ENCODE peak calls at places on chromosome 6, in five cellular contexts. P is OCI-LY7, G is GM12892, N is KG1, T is anterior cingulate cortex. V is an unnamed sample.

GRCh38 chr6:168060521-168060931 is 18.5 kb downstream of the FRMD1 start:
- DNase-seq in T (peak; percentile 43), N (no peak), P (no peak), G (no peak), V (no peak)

GRCh38 chr6:138275976-138276375 is 57.7 kb upstream of the PBOV1 start:
- DNase-seq in N (no peak), T (peak; percentile 12), P (no peak), G (no peak), V (no peak)

GRCh38 chr6:157325069-157325805 is 1.9 kb upstream of the TMEM242 start:
- DNase-seq in P (no peak), N (no peak), G (no peak), T (no peak), V (no peak)

GRCh38 chr6:6758915-6759654 is 170.6 kb downstream of the LY86 start:
- DNase-seq in P (peak; percentile 50), G (peak; percentile 41), N (peak; percentile 14), T (no peak), V (peak; percentile 49)

GRCh38 chr6:97449437-97449966 is 166.5 kb upstream of the MMS22L start:
- DNase-seq in G (no peak), N (no peak), T (no peak), P (no peak), V (no peak)

GRCh38 chr6:157089851-157090250 is 233.5 kb downstream of the TMEM242 start:
- DNase-seq in T (no peak), G (no peak), P (no peak), N (no peak), V (no peak)

GRCh38 chr6:91273729-91274128 is 686.9 kb upstream of the MAP3K7 start:
- DNase-seq in G (no peak), P (no peak), T (no peak), N (no peak), V (no peak)

GRCh38 chr6:166554316-166554715 is 32.2 kb downstream of the RAMACL start:
- DNase-seq in N (no peak), P (no peak), T (no peak), G (no peak), V (no peak)

GRCh38 chr6:117951783-117952182 is 44.7 kb downstream of the SLC35F1 start:
- DNase-seq in P (no peak), T (peak; percentile 10), N (no peak), G (no peak), V (no peak)

GRCh38 chr6:2434116-2434515 is 188.7 kb upstream of the GMDS start:
- DNase-seq in N (no peak), G (no peak), T (no peak), P (no peak), V (no peak)

GRCh38 chr6:3517350-3517749 is 60.5 kb upstream of the SLC22A23 start:
- DNase-seq in N (no peak), G (no peak), T (no peak), P (no peak), V (no peak)

GRCh38 chr6:118788702-118789101 is 105.2 kb upstream of the ASF1A start:
- DNase-seq in G (no peak), N (no peak), T (no peak), P (no peak), V (no peak)

GRCh38 chr6:66128238-66128637 is 421.2 kb upstream of the EYS start:
- DNase-seq in G (no peak), P (no peak), T (no peak), N (no peak), V (no peak)

GRCh38 chr6:43186706-43187105 is 4.7 kb downstream of the CUL9 start:
- DNase-seq in G (no peak), P (no peak), T (no peak), N (no peak), V (no peak)

GRCh38 chr6:150764638-150765456 is 100.7 kb upstream of the MTHFD1L start:
- DNase-seq in P (peak; percentile 44), T (no peak), G (no peak), N (no peak), V (no peak)

GRCh38 chr6:135782517-135782916 is 69.0 kb upstream of the PDE7B start:
- DNase-seq in G (no peak), T (no peak), P (no peak), N (no peak), V (no peak)

GRCh38 chr6:28802417-28803336 is 121.1 kb downstream of the TRIM27 start:
- DNase-seq in G (no peak), P (no peak), T (no peak), N (no peak), V (no peak)

GRCh38 chr6:72844614-72845013 is 222.8 kb downstream of the KCNQ5 start:
- DNase-seq in P (no peak), G (no peak), T (no peak), N (no peak), V (no peak)